ENCODE peak calls at places on chromosomes 6 and 20, in nine cellular contexts. One of them, this sample, is unnamed.

GRCh38 chr20:61886721-61887658 is 178.7 kb downstream of the TAF4 start:
- DNase-seq in activated CD4-positive, alpha-beta T cell treated with anti-CD3 and anti-CD28 coated beads, Interleukin-2, amount 10 ng/mL, durations not matched to agents 7 days and 5 days: peak
- DNase-seq in stimulated activated CD4-positive, alpha-beta T cell treated with anti-CD3 and anti-CD28 coated beads, Interleukin-15, amount 100 ng/mL, for 1 hour: peak
- DNase-seq in sciatic nerve: no peak
- DNase-seq in smooth muscle cell of the brain vasculature: no peak
- DNase-seq in CD4-positive, alpha-beta T cell: peak
- DNase-seq in ELF-1: peak
- DNase-seq in AG04450: no peak
- DNase-seq in GM20000: peak
- DNase-seq in this sample: peak

GRCh38 chr6:108501559-108501958 is 59.2 kb upstream of the FOXO3 start:
- DNase-seq in sciatic nerve: no peak
- DNase-seq in activated CD4-positive, alpha-beta T cell treated with anti-CD3 and anti-CD28 coated beads, Interleukin-2, amount 10 ng/mL, durations not matched to agents 7 days and 5 days: no peak
- DNase-seq in ELF-1: no peak
- DNase-seq in AG04450: no peak
- DNase-seq in stimulated activated CD4-positive, alpha-beta T cell treated with anti-CD3 and anti-CD28 coated beads, Interleukin-15, amount 100 ng/mL, for 1 hour: no peak
- DNase-seq in smooth muscle cell of the brain vasculature: no peak
- DNase-seq in GM20000: no peak
- DNase-seq in CD4-positive, alpha-beta T cell: no peak
- DNase-seq in this sample: no peak

GRCh38 chr20:57280221-57280620 is 13.8 kb upstream of the BMP7 start:
- DNase-seq in activated CD4-positive, alpha-beta T cell treated with anti-CD3 and anti-CD28 coated beads, Interleukin-2, amount 10 ng/mL, durations not matched to agents 7 days and 5 days: no peak
- DNase-seq in stimulated activated CD4-positive, alpha-beta T cell treated with anti-CD3 and anti-CD28 coated beads, Interleukin-15, amount 100 ng/mL, for 1 hour: no peak
- DNase-seq in ELF-1: no peak
- DNase-seq in CD4-positive, alpha-beta T cell: no peak
- DNase-seq in GM20000: no peak
- DNase-seq in sciatic nerve: no peak
- DNase-seq in smooth muscle cell of the brain vasculature: no peak
- DNase-seq in AG04450: no peak
- DNase-seq in this sample: no peak

GRCh38 chr6:69865126-69865525 is 1.2 kb upstream of the COL19A1 start:
- DNase-seq in smooth muscle cell of the brain vasculature: no peak
- DNase-seq in sciatic nerve: no peak
- DNase-seq in AG04450: no peak
- DNase-seq in GM20000: no peak
- DNase-seq in ELF-1: no peak
- DNase-seq in stimulated activated CD4-positive, alpha-beta T cell treated with anti-CD3 and anti-CD28 coated beads, Interleukin-15, amount 100 ng/mL, for 1 hour: no peak
- DNase-seq in CD4-positive, alpha-beta T cell: no peak
- DNase-seq in activated CD4-positive, alpha-beta T cell treated with anti-CD3 and anti-CD28 coated beads, Interleukin-2, amount 10 ng/mL, durations not matched to agents 7 days and 5 days: no peak
- DNase-seq in this sample: no peak

GRCh38 chr6:16174368-16175078 is 45.6 kb downstream of the MYLIP start:
- DNase-seq in smooth muscle cell of the brain vasculature: no peak
- DNase-seq in ELF-1: peak
- DNase-seq in CD4-positive, alpha-beta T cell: no peak
- DNase-seq in stimulated activated CD4-positive, alpha-beta T cell treated with anti-CD3 and anti-CD28 coated beads, Interleukin-15, amount 100 ng/mL, for 1 hour: no peak
- DNase-seq in AG04450: no peak
- DNase-seq in GM20000: no peak
- DNase-seq in sciatic nerve: no peak
- DNase-seq in activated CD4-positive, alpha-beta T cell treated with anti-CD3 and anti-CD28 coated beads, Interleukin-2, amount 10 ng/mL, durations not matched to agents 7 days and 5 days: no peak
- DNase-seq in this sample: peak

GRCh38 chr20:10433014-10433622 is 904 bp downstream of the MKKS start:
- DNase-seq in GM20000: no peak
- DNase-seq in AG04450: no peak
- DNase-seq in smooth muscle cell of the brain vasculature: no peak
- DNase-seq in stimulated activated CD4-positive, alpha-beta T cell treated with anti-CD3 and anti-CD28 coated beads, Interleukin-15, amount 100 ng/mL, for 1 hour: no peak
- DNase-seq in activated CD4-positive, alpha-beta T cell treated with anti-CD3 and anti-CD28 coated beads, Interleukin-2, amount 10 ng/mL, durations not matched to agents 7 days and 5 days: no peak
- DNase-seq in CD4-positive, alpha-beta T cell: no peak
- DNase-seq in sciatic nerve: no peak
- DNase-seq in ELF-1: peak
- DNase-seq in this sample: no peak

GRCh38 chr6:77880501-77880900 is 227.7 kb downstream of the MEI4 start:
- DNase-seq in AG04450: no peak
- DNase-seq in smooth muscle cell of the brain vasculature: peak
- DNase-seq in activated CD4-positive, alpha-beta T cell treated with anti-CD3 and anti-CD28 coated beads, Interleukin-2, amount 10 ng/mL, durations not matched to agents 7 days and 5 days: no peak
- DNase-seq in ELF-1: peak
- DNase-seq in GM20000: no peak
- DNase-seq in sciatic nerve: no peak
- DNase-seq in CD4-positive, alpha-beta T cell: no peak
- DNase-seq in stimulated activated CD4-positive, alpha-beta T cell treated with anti-CD3 and anti-CD28 coated beads, Interleukin-15, amount 100 ng/mL, for 1 hour: no peak
- DNase-seq in this sample: no peak

GRCh38 chr6:8402546-8402945 is 32.8 kb downstream of the SLC35B3 start:
- DNase-seq in GM20000: no peak
- DNase-seq in stimulated activated CD4-positive, alpha-beta T cell treated with anti-CD3 and anti-CD28 coated beads, Interleukin-15, amount 100 ng/mL, for 1 hour: no peak
- DNase-seq in smooth muscle cell of the brain vasculature: no peak
- DNase-seq in CD4-positive, alpha-beta T cell: no peak
- DNase-seq in sciatic nerve: no peak
- DNase-seq in activated CD4-positive, alpha-beta T cell treated with anti-CD3 and anti-CD28 coated beads, Interleukin-2, amount 10 ng/mL, durations not matched to agents 7 days and 5 days: no peak
- DNase-seq in ELF-1: no peak
- DNase-seq in AG04450: no peak
- DNase-seq in this sample: no peak

GRCh38 chr6:49966334-49966733 is 2.4 kb upstream of the DEFB114 start:
- DNase-seq in CD4-positive, alpha-beta T cell: no peak
- DNase-seq in stimulated activated CD4-positive, alpha-beta T cell treated with anti-CD3 and anti-CD28 coated beads, Interleukin-15, amount 100 ng/mL, for 1 hour: no peak
- DNase-seq in GM20000: no peak
- DNase-seq in AG04450: no peak
- DNase-seq in activated CD4-positive, alpha-beta T cell treated with anti-CD3 and anti-CD28 coated beads, Interleukin-2, amount 10 ng/mL, durations not matched to agents 7 days and 5 days: no peak
- DNase-seq in sciatic nerve: no peak
- DNase-seq in ELF-1: no peak
- DNase-seq in smooth muscle cell of the brain vasculature: no peak
- DNase-seq in this sample: no peak

GRCh38 chr20:23752019-23752418 is 1.3 kb upstream of the CST1 start:
- DNase-seq in stimulated activated CD4-positive, alpha-beta T cell treated with anti-CD3 and anti-CD28 coated beads, Interleukin-15, amount 100 ng/mL, for 1 hour: no peak
- DNase-seq in GM20000: no peak
- DNase-seq in sciatic nerve: no peak
- DNase-seq in activated CD4-positive, alpha-beta T cell treated with anti-CD3 and anti-CD28 coated beads, Interleukin-2, amount 10 ng/mL, durations not matched to agents 7 days and 5 days: no peak
- DNase-seq in AG04450: no peak
- DNase-seq in CD4-positive, alpha-beta T cell: no peak
- DNase-seq in ELF-1: no peak
- DNase-seq in smooth muscle cell of the brain vasculature: no peak
- DNase-seq in this sample: no peak

GRCh38 chr20:18928626-18929025 is 115.0 kb downstream of the SCP2D1 start:
- DNase-seq in ELF-1: no peak
- DNase-seq in sciatic nerve: no peak
- DNase-seq in CD4-positive, alpha-beta T cell: no peak
- DNase-seq in smooth muscle cell of the brain vasculature: no peak
- DNase-seq in GM20000: no peak
- DNase-seq in stimulated activated CD4-positive, alpha-beta T cell treated with anti-CD3 and anti-CD28 coated beads, Interleukin-15, amount 100 ng/mL, for 1 hour: no peak
- DNase-seq in AG04450: no peak
- DNase-seq in activated CD4-positive, alpha-beta T cell treated with anti-CD3 and anti-CD28 coated beads, Interleukin-2, amount 10 ng/mL, durations not matched to agents 7 days and 5 days: no peak
- DNase-seq in this sample: no peak

GRCh38 chr20:47479093-47479492 is 22.6 kb upstream of the NCOA3 start:
- DNase-seq in smooth muscle cell of the brain vasculature: no peak
- DNase-seq in ELF-1: no peak
- DNase-seq in sciatic nerve: no peak
- DNase-seq in CD4-positive, alpha-beta T cell: no peak
- DNase-seq in GM20000: no peak
- DNase-seq in AG04450: no peak
- DNase-seq in activated CD4-positive, alpha-beta T cell treated with anti-CD3 and anti-CD28 coated beads, Interleukin-2, amount 10 ng/mL, durations not matched to agents 7 days and 5 days: no peak
- DNase-seq in stimulated activated CD4-positive, alpha-beta T cell treated with anti-CD3 and anti-CD28 coated beads, Interleukin-15, amount 100 ng/mL, for 1 hour: no peak
- DNase-seq in this sample: no peak

GRCh38 chr6:154981071-154981373 is 14.1 kb upstream of the TIAM2 start:
- DNase-seq in stimulated activated CD4-positive, alpha-beta T cell treated with anti-CD3 and anti-CD28 coated beads, Interleukin-15, amount 100 ng/mL, for 1 hour: no peak
- DNase-seq in smooth muscle cell of the brain vasculature: no peak
- DNase-seq in GM20000: peak
- DNase-seq in CD4-positive, alpha-beta T cell: no peak
- DNase-seq in activated CD4-positive, alpha-beta T cell treated with anti-CD3 and anti-CD28 coated beads, Interleukin-2, amount 10 ng/mL, durations not matched to agents 7 days and 5 days: no peak
- DNase-seq in AG04450: no peak
- DNase-seq in sciatic nerve: no peak
- DNase-seq in ELF-1: no peak
- DNase-seq in this sample: no peak

GRCh38 chr6:34358389-34358906 is 34.0 kb downstream of the NUDT3 start:
- DNase-seq in activated CD4-positive, alpha-beta T cell treated with anti-CD3 and anti-CD28 coated beads, Interleukin-2, amount 10 ng/mL, durations not matched to agents 7 days and 5 days: no peak
- DNase-seq in GM20000: no peak
- DNase-seq in ELF-1: no peak
- DNase-seq in AG04450: no peak
- DNase-seq in sciatic nerve: no peak
- DNase-seq in stimulated activated CD4-positive, alpha-beta T cell treated with anti-CD3 and anti-CD28 coated beads, Interleukin-15, amount 100 ng/mL, for 1 hour: no peak
- DNase-seq in CD4-positive, alpha-beta T cell: no peak
- DNase-seq in smooth muscle cell of the brain vasculature: peak
- DNase-seq in this sample: no peak

GRCh38 chr20:57464642-57465211 is 60.2 kb downstream of the CTCFL start:
- DNase-seq in smooth muscle cell of the brain vasculature: no peak
- DNase-seq in activated CD4-positive, alpha-beta T cell treated with anti-CD3 and anti-CD28 coated beads, Interleukin-2, amount 10 ng/mL, durations not matched to agents 7 days and 5 days: no peak
- DNase-seq in GM20000: no peak
- DNase-seq in CD4-positive, alpha-beta T cell: no peak
- DNase-seq in ELF-1: no peak
- DNase-seq in sciatic nerve: no peak
- DNase-seq in AG04450: no peak
- DNase-seq in stimulated activated CD4-positive, alpha-beta T cell treated with anti-CD3 and anti-CD28 coated beads, Interleukin-15, amount 100 ng/mL, for 1 hour: no peak
- DNase-seq in this sample: no peak

GRCh38 chr6:44216677-44217331 is at the start of gene MYMX:
- DNase-seq in GM20000: peak
- DNase-seq in ELF-1: peak
- DNase-seq in CD4-positive, alpha-beta T cell: no peak
- DNase-seq in stimulated activated CD4-positive, alpha-beta T cell treated with anti-CD3 and anti-CD28 coated beads, Interleukin-15, amount 100 ng/mL, for 1 hour: no peak
- DNase-seq in AG04450: no peak
- DNase-seq in sciatic nerve: no peak
- DNase-seq in smooth muscle cell of the brain vasculature: no peak
- DNase-seq in activated CD4-positive, alpha-beta T cell treated with anti-CD3 and anti-CD28 coated beads, Interleukin-2, amount 10 ng/mL, durations not matched to agents 7 days and 5 days: no peak
- DNase-seq in this sample: no peak

GRCh38 chr20:12044969-12045368 is 127.3 kb downstream of the BTBD3 start:
- DNase-seq in ELF-1: no peak
- DNase-seq in smooth muscle cell of the brain vasculature: no peak
- DNase-seq in GM20000: no peak
- DNase-seq in CD4-positive, alpha-beta T cell: no peak
- DNase-seq in sciatic nerve: no peak
- DNase-seq in AG04450: no peak
- DNase-seq in activated CD4-positive, alpha-beta T cell treated with anti-CD3 and anti-CD28 coated beads, Interleukin-2, amount 10 ng/mL, durations not matched to agents 7 days and 5 days: no peak
- DNase-seq in stimulated activated CD4-positive, alpha-beta T cell treated with anti-CD3 and anti-CD28 coated beads, Interleukin-15, amount 100 ng/mL, for 1 hour: no peak
- DNase-seq in this sample: no peak

GRCh38 chr6:3711776-3712175 is 39.7 kb downstream of the PXDC1 start:
- DNase-seq in sciatic nerve: no peak
- DNase-seq in activated CD4-positive, alpha-beta T cell treated with anti-CD3 and anti-CD28 coated beads, Interleukin-2, amount 10 ng/mL, durations not matched to agents 7 days and 5 days: no peak
- DNase-seq in stimulated activated CD4-positive, alpha-beta T cell treated with anti-CD3 and anti-CD28 coated beads, Interleukin-15, amount 100 ng/mL, for 1 hour: no peak
- DNase-seq in AG04450: no peak
- DNase-seq in CD4-positive, alpha-beta T cell: no peak
- DNase-seq in GM20000: no peak
- DNase-seq in ELF-1: no peak
- DNase-seq in smooth muscle cell of the brain vasculature: no peak
- DNase-seq in this sample: no peak

GRCh38 chr6:47094351-47094925 is 52.3 kb upstream of the ADGRF1 start:
- DNase-seq in smooth muscle cell of the brain vasculature: no peak
- DNase-seq in ELF-1: peak
- DNase-seq in AG04450: no peak
- DNase-seq in sciatic nerve: no peak
- DNase-seq in CD4-positive, alpha-beta T cell: no peak
- DNase-seq in GM20000: no peak
- DNase-seq in activated CD4-positive, alpha-beta T cell treated with anti-CD3 and anti-CD28 coated beads, Interleukin-2, amount 10 ng/mL, durations not matched to agents 7 days and 5 days: no peak
- DNase-seq in stimulated activated CD4-positive, alpha-beta T cell treated with anti-CD3 and anti-CD28 coated beads, Interleukin-15, amount 100 ng/mL, for 1 hour: no peak
- DNase-seq in this sample: no peak

GRCh38 chr6:28789553-28790083 is 134.2 kb downstream of the TRIM27 start:
- DNase-seq in CD4-positive, alpha-beta T cell: no peak
- DNase-seq in AG04450: no peak
- DNase-seq in stimulated activated CD4-positive, alpha-beta T cell treated with anti-CD3 and anti-CD28 coated beads, Interleukin-15, amount 100 ng/mL, for 1 hour: no peak
- DNase-seq in GM20000: peak
- DNase-seq in activated CD4-positive, alpha-beta T cell treated with anti-CD3 and anti-CD28 coated beads, Interleukin-2, amount 10 ng/mL, durations not matched to agents 7 days and 5 days: no peak
- DNase-seq in ELF-1: peak
- DNase-seq in smooth muscle cell of the brain vasculature: no peak
- DNase-seq in sciatic nerve: no peak
- DNase-seq in this sample: no peak

GRCh38 chr6:40930555-40930954 is 108.5 kb downstream of the UNC5CL start:
- DNase-seq in CD4-positive, alpha-beta T cell: no peak
- DNase-seq in AG04450: no peak
- DNase-seq in GM20000: no peak
- DNase-seq in stimulated activated CD4-positive, alpha-beta T cell treated with anti-CD3 and anti-CD28 coated beads, Interleukin-15, amount 100 ng/mL, for 1 hour: no peak
- DNase-seq in activated CD4-positive, alpha-beta T cell treated with anti-CD3 and anti-CD28 coated beads, Interleukin-2, amount 10 ng/mL, durations not matched to agents 7 days and 5 days: no peak
- DNase-seq in smooth muscle cell of the brain vasculature: no peak
- DNase-seq in sciatic nerve: no peak
- DNase-seq in ELF-1: no peak
- DNase-seq in this sample: no peak

GRCh38 chr6:55492259-55492658 is 86.7 kb downstream of the HMGCLL1 start:
- DNase-seq in sciatic nerve: no peak
- DNase-seq in CD4-positive, alpha-beta T cell: no peak
- DNase-seq in stimulated activated CD4-positive, alpha-beta T cell treated with anti-CD3 and anti-CD28 coated beads, Interleukin-15, amount 100 ng/mL, for 1 hour: no peak
- DNase-seq in smooth muscle cell of the brain vasculature: no peak
- DNase-seq in GM20000: no peak
- DNase-seq in activated CD4-positive, alpha-beta T cell treated with anti-CD3 and anti-CD28 coated beads, Interleukin-2, amount 10 ng/mL, durations not matched to agents 7 days and 5 days: no peak
- DNase-seq in ELF-1: no peak
- DNase-seq in AG04450: no peak
- DNase-seq in this sample: no peak

GRCh38 chr6:47028835-47029360 is 13.2 kb downstream of the ADGRF1 start:
- DNase-seq in ELF-1: no peak
- DNase-seq in AG04450: no peak
- DNase-seq in CD4-positive, alpha-beta T cell: no peak
- DNase-seq in smooth muscle cell of the brain vasculature: no peak
- DNase-seq in sciatic nerve: no peak
- DNase-seq in stimulated activated CD4-positive, alpha-beta T cell treated with anti-CD3 and anti-CD28 coated beads, Interleukin-15, amount 100 ng/mL, for 1 hour: no peak
- DNase-seq in activated CD4-positive, alpha-beta T cell treated with anti-CD3 and anti-CD28 coated beads, Interleukin-2, amount 10 ng/mL, durations not matched to agents 7 days and 5 days: no peak
- DNase-seq in GM20000: no peak
- DNase-seq in this sample: no peak

This sample was measured in immature natural killer cell.